ENCODE peak calls at places on chromosomes 1 and 21, in seven cellular contexts. Y is GM12878, R is HCT116, G is K562, X is SK-N-SH, A is HepG2, S is H1. N is an unnamed sample.

GRCh38 chr1:25737151-25737550 is 62.8 kb upstream of the SELENON start:
- DNase-seq in Y (no peak), R (no peak), G (no peak), X (no peak), A (no peak), S (no peak), N (no peak)

GRCh38 chr1:247146671-247147070 is 25.1 kb downstream of the ZNF124 start:
- DNase-seq in Y (no peak), R (no peak), G (peak), X (peak), A (peak), S (no peak), N (no peak)

GRCh38 chr1:119367332-119368124 is 1.1 kb upstream of the HAO2 start:
- DNase-seq in Y (no peak), R (peak), G (peak), X (peak), A (peak), S (no peak), N (peak)

GRCh38 chr21:45963225-45963555 is 18.4 kb upstream of the COL6A1 start:
- DNase-seq in Y (no peak), R (no peak), G (no peak), X (no peak), A (no peak), S (no peak), N (no peak)

GRCh38 chr21:25862596-25862995 is 127.8 kb downstream of the GABPA start:
- DNase-seq in Y (no peak), R (peak), G (peak), X (no peak), A (peak), S (no peak), N (peak)

GRCh38 chr1:55204997-55205396 is 10.2 kb downstream of the USP24 start:
- DNase-seq in Y (no peak), R (no peak), G (no peak), X (no peak), A (peak), S (no peak), N (no peak)

GRCh38 chr1:167252986-167253385 is 32.3 kb downstream of the POU2F1 start:
- DNase-seq in Y (no peak), R (no peak), G (no peak), X (no peak), A (no peak), S (no peak), N (no peak)

GRCh38 chr21:29193907-29194306 is 63.5 kb downstream of the MAP3K7CL start:
- DNase-seq in Y (no peak), R (no peak), G (no peak), X (no peak), A (peak), S (no peak), N (no peak)

GRCh38 chr1:62307516-62308492 is 11.4 kb downstream of the KANK4 start:
- DNase-seq in Y (no peak), R (no peak), G (no peak), X (peak), A (no peak), S (no peak), N (no peak)

GRCh38 chr1:112603541-112603940 is 15.4 kb downstream of the ST7L start:
- DNase-seq in Y (no peak), R (no peak), G (no peak), X (no peak), A (no peak), S (no peak), N (no peak)

GRCh38 chr1:36879613-36880012 is 154.7 kb downstream of the GRIK3 start:
- DNase-seq in Y (no peak), R (no peak), G (no peak), X (peak), A (no peak), S (peak), N (no peak)

GRCh38 chr1:223207293-223208066 is 64.4 kb upstream of the TLR5 start:
- DNase-seq in Y (no peak), R (no peak), G (no peak), X (no peak), A (no peak), S (no peak), N (no peak)

GRCh38 chr1:8986814-8987190 is 39.4 kb downstream of the SLC2A7 start:
- DNase-seq in Y (no peak), R (no peak), G (no peak), X (no peak), A (no peak), S (no peak), N (no peak)

GRCh38 chr1:180365039-180365438 is 135.0 kb downstream of the LHX4 start:
- DNase-seq in Y (no peak), R (no peak), G (peak), X (no peak), A (peak), S (no peak), N (no peak)

GRCh38 chr1:89727517-89728312 is 93.1 kb upstream of the LRRC8D start:
- DNase-seq in Y (no peak), R (no peak), G (no peak), X (no peak), A (no peak), S (no peak), N (no peak)

DNA sequence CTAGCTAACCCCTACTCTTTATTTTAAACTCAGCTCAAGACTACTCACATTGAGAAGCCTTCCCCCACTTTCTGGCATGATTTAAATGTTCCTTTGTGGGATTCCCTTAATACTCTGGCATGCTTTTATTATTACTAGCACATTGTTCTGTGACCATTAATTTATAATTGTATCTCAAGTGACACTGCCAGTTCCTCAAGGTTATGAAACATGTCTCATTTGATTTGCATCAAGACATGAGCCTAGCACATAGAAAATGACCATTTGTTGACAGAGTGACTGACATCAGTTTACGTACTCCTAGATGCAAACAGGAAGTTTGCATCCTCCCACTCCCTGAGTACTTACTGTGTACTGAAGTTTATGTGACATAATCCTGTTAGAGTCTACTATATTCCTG is 15.2 kb downstream of the RGS4 start:
- DNase-seq in Y (no peak), R (no peak), G (no peak), X (no peak), A (no peak), S (no peak), N (no peak)
- TF ChIP-seq JUND in Y (no peak), R (no peak), G (no peak), X (no peak), A (no peak), S (no peak), N (no peak)

GRCh38 chr1:105485207-105485606 is 1571.3 kb upstream of the PRMT6 start:
- DNase-seq in Y (no peak), R (no peak), G (no peak), X (no peak), A (no peak), S (no peak), N (no peak)
- TF ChIP-seq JUND in Y (no peak), R (no peak), G (no peak), X (peak), A (no peak), S (no peak), N (no peak)

GRCh38 chr1:168507828-168508227 is 36.0 kb downstream of the XCL2 start:
- DNase-seq in Y (no peak), R (no peak), G (no peak), X (no peak), A (no peak), S (no peak), N (no peak)
- TF ChIP-seq JUND in Y (no peak), R (no peak), G (no peak), X (no peak), A (no peak), S (no peak), N (no peak)

DNA sequence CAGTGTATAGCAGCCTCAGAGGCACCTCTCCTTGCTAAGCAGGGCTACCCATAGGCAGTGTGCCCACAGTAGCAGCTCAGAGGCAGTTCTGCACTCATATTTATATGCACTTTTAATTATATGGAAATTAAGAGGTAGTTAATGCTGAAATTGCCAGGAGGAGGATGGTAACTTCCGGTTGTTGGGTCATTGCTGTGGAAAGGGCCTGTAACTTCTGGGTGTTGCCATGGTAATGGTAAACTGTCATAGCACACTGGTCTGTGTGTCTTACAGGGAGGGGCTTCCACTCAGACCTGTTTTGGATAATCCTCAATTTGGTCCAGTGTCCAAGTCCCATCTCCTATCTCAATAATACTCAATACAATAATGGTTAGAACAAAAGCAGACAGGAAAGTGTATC is 7.6 kb downstream of the CFH start:
- DNase-seq in Y (no peak), R (no peak), G (no peak), X (no peak), A (no peak), S (no peak), N (no peak)
- TF ChIP-seq JUND in Y (no peak), R (no peak), G (no peak), X (no peak), A (no peak), S (no peak), N (no peak)

GRCh38 chr1:154838988-154839387 is 31.1 kb downstream of the KCNN3 start:
- DNase-seq in Y (no peak), R (no peak), G (no peak), X (no peak), A (no peak), S (no peak), N (no peak)

GRCh38 chr1:154838473-154838872 is 31.6 kb downstream of the KCNN3 start:
- DNase-seq in Y (no peak), R (no peak), G (no peak), X (no peak), A (no peak), S (no peak), N (no peak)

GRCh38 chr1:154837034-154837678 is 32.9 kb downstream of the KCNN3 start:
- DNase-seq in Y (no peak), R (no peak), G (peak), X (no peak), A (no peak), S (no peak), N (no peak)

GRCh38 chr1:154839691-154840090 is 30.4 kb downstream of the KCNN3 start:
- DNase-seq in Y (no peak), R (no peak), G (no peak), X (no peak), A (no peak), S (no peak), N (peak)

GRCh38 chr1:154837679-154838171 is 32.4 kb downstream of the KCNN3 start:
- DNase-seq in Y (no peak), R (no peak), G (no peak), X (no peak), A (no peak), S (no peak), N (no peak)
- TF ChIP-seq JUND in Y (no peak), R (no peak), G (no peak), X (no peak), A (no peak), S (no peak), N (no peak)

GRCh38 chr1:81920245-81920740 is 119.6 kb downstream of the ADGRL2 start:
- DNase-seq in Y (no peak), R (no peak), G (no peak), X (no peak), A (no peak), S (peak), N (no peak)

GRCh38 chr1:81921344-81921743 is 120.6 kb downstream of the ADGRL2 start:
- DNase-seq in Y (no peak), R (no peak), G (no peak), X (no peak), A (no peak), S (no peak), N (no peak)

GRCh38 chr1:81922955-81923354 is 122.2 kb downstream of the ADGRL2 start:
- DNase-seq in Y (no peak), R (no peak), G (no peak), X (no peak), A (no peak), S (no peak), N (no peak)

DNA sequence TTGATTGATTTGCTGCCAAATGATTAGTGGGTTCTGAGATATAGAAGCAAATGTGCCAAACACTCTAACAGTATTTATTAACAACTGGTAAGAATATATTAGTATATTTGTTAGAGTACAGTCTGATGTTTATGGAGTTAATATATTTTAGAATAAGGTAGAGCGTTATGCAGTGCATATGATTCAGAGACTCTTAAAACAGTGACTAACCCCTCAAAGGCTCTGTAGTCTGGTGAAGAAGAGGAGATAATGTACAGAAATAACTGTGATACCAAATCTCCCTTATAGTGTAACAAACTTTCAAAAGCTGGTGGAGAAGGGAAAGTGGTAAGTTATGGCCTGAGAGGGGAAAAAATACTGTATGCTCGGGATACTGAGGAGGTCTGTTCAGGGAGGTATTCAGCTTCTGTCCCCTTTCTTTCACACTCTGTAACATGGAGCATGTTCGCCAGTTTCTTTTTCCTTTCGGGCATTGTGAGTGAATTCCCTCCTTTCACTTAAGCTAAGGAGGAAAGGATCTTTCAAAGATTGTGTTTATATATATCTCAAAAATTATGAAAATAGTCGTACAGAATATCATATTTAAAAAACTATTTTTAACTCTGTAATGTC is 121.2 kb downstream of the ADGRL2 start:
- DNase-seq in Y (no peak), R (no peak), G (no peak), X (no peak), A (no peak), S (no peak), N (no peak)
- TF ChIP-seq JUND in Y (no peak), R (no peak), G (no peak), X (no peak), A (no peak), S (no peak), N (no peak)

DNA sequence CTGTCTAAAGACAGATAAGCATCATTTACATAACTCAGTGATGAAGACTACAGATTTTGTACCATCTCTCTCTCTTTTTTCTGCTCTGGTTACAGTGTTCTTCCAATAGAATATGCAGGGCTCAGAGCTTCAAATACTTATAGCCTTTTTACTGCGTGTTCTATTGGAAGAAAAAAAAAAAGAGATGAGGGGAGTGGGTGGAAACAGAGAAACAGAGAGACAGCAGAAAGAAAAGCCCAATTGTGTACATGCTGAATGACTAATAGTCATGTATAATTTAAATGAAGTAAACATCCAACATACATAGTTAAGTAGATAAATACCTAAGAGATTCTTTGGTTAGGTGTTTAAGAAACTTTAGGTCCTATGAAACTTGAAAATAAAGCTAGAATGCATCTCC is 151.9 kb downstream of the HMCN1 start:
- DNase-seq in Y (no peak), R (no peak), G (no peak), X (no peak), A (no peak), S (no peak), N (no peak)
- TF ChIP-seq JUND in Y (no peak), R (no peak), G (no peak), X (no peak), A (no peak), S (no peak), N (no peak)

GRCh38 chr1:2257245-2257627 is 29.1 kb downstream of the SKI start:
- DNase-seq in Y (no peak), R (no peak), G (no peak), X (no peak), A (no peak), S (no peak), N (no peak)

GRCh38 chr1:2258122-2258812 is 30.1 kb downstream of the SKI start:
- DNase-seq in Y (no peak), R (no peak), G (no peak), X (no peak), A (no peak), S (no peak), N (no peak)

GRCh38 chr1:2259668-2260392 is 31.7 kb downstream of the SKI start:
- DNase-seq in Y (no peak), R (no peak), G (no peak), X (no peak), A (no peak), S (no peak), N (no peak)

GRCh38 chr1:2260917-2261316 is 32.8 kb downstream of the SKI start:
- DNase-seq in Y (no peak), R (no peak), G (no peak), X (no peak), A (no peak), S (no peak), N (no peak)

DNA sequence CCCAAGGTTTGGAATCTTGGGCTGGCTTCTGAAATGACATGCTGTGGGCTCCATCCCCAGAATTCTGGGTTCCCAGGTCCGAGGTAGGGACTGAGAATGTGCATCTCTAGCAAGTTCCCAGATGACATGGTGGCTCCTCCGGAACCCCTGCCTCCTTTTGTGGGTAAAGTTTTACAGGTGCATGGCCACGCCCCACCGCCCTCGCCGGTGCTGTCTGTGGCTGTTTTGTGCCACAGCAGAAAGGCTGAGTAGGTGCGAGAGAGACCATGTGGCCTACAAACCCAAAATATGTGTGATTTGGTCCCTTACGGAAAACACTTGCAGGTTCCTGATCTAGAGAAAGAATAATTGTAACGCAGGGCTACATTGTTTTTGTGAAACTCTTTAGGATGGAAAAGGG is 30.9 kb downstream of the SKI start:
- DNase-seq in Y (no peak), R (no peak), G (no peak), X (no peak), A (no peak), S (no peak), N (no peak)
- TF ChIP-seq JUND in Y (no peak), R (no peak), G (no peak), X (no peak), A (no peak), S (no peak), N (no peak)

N was measured in T47D.